ENCODE peak calls at places on chromosomes 7 and 10, in five cellular contexts. R, M, G, D and E are unnamed samples.

GRCh38 chr10:37856881-37857286 is 526 bp downstream of the ZNF248 start:
- DNase-seq in R (peak), M (no peak), G (no peak), D (no peak), E (no peak)

GRCh38 chr7:42409296-42409695 is 172.3 kb upstream of the GLI3 start:
- DNase-seq in R (no peak), M (no peak), G (no peak), D (no peak), E (no peak)

GRCh38 chr10:44747593-44748172 is 163.5 kb upstream of the TMEM72 start:
- DNase-seq in R (no peak), M (no peak), G (no peak), D (no peak), E (no peak)

GRCh38 chr7:106720641-106721040 is 59.7 kb upstream of the CCDC71L start:
- DNase-seq in R (no peak), M (no peak), G (no peak), D (no peak), E (no peak)

GRCh38 chr10:82377608-82378007 is 502.6 kb downstream of the NRG3 start:
- DNase-seq in R (no peak), M (no peak), G (no peak), D (no peak), E (no peak)

GRCh38 chr7:11753441-11753840 is 78.6 kb downstream of the THSD7A start:
- DNase-seq in R (no peak), M (no peak), G (no peak), D (no peak), E (no peak)

GRCh38 chr10:53403688-53404087 is 631.1 kb upstream of the MBL2 start:
- DNase-seq in R (no peak), M (no peak), G (no peak), D (no peak), E (no peak)

GRCh38 chr7:152907042-152907761 is 147.7 kb downstream of the ACTR3B start:
- DNase-seq in R (no peak), M (no peak), G (no peak), D (no peak), E (no peak)

GRCh38 chr7:44764665-44765578 is 16.3 kb downstream of the ZMIZ2 start:
- DNase-seq in R (no peak), M (no peak), G (no peak), D (no peak), E (no peak)

GRCh38 chr10:96225119-96225518 is 46.2 kb downstream of the BLNK start:
- DNase-seq in R (no peak), M (no peak), G (no peak), D (no peak), E (no peak)

GRCh38 chr7:94655562-94655883 is 410 bp downstream of the SGCE start:
- DNase-seq in R (no peak), M (no peak), G (no peak), D (no peak), E (no peak)

GRCh38 chr10:93436577-93436976 is 45.6 kb downstream of the MYOF start:
- DNase-seq in R (no peak), M (no peak), G (no peak), D (no peak), E (no peak)

GRCh38 chr7:116683786-116684185 is 11.8 kb downstream of the MET start:
- DNase-seq in R (no peak), M (no peak), G (peak), D (no peak), E (no peak)

GRCh38 chr10:84825330-84825729 is 496.9 kb downstream of the CCSER2 start:
- DNase-seq in R (no peak), M (no peak), G (no peak), D (no peak), E (no peak)

GRCh38 chr7:82382276-82382675 is 61.3 kb downstream of the CACNA2D1 start:
- DNase-seq in R (no peak), M (peak), G (no peak), D (no peak), E (no peak)

GRCh38 chr7:82234457-82235049 is 209.0 kb downstream of the CACNA2D1 start:
- DNase-seq in R (no peak), M (no peak), G (no peak), D (peak), E (peak)

GRCh38 chr10:60706146-60706545 is 72.1 kb upstream of the CDK1 start:
- DNase-seq in R (no peak), M (no peak), G (no peak), D (peak), E (no peak)

GRCh38 chr10:104735036-104735435 is 93.9 kb downstream of the SORCS3 start:
- DNase-seq in R (no peak), M (peak), G (no peak), D (no peak), E (no peak)

GRCh38 chr10:99527526-99528255 is 5.1 kb upstream of the NKX2-3 start:
- DNase-seq in R (no peak), M (no peak), G (no peak), D (no peak), E (no peak)

GRCh38 chr7:956031-956430 is 1.6 kb upstream of the ADAP1 start:
- DNase-seq in R (no peak), M (no peak), G (no peak), D (no peak), E (no peak)

GRCh38 chr7:15011289-15011688 is 108.7 kb upstream of the DGKB start:
- DNase-seq in R (no peak), M (peak), G (no peak), D (no peak), E (no peak)

GRCh38 chr7:151243045-151243349 is 5.5 kb downstream of the SMARCD3 start:
- DNase-seq in R (no peak), M (no peak), G (no peak), D (no peak), E (no peak)

GRCh38 chr10:114110174-114110972 is 63.6 kb downstream of the CCDC186 start:
- DNase-seq in R (no peak), M (no peak), G (no peak), D (no peak), E (no peak)

GRCh38 chr10:118291122-118291521 is 51.0 kb downstream of the FAM204A start:
- DNase-seq in R (no peak), M (no peak), G (no peak), D (no peak), E (no peak)

GRCh38 chr7:51325231-51325630 is 8.6 kb upstream of the COBL start:
- DNase-seq in R (peak), M (no peak), G (no peak), D (no peak), E (no peak)

GRCh38 chr10:60032723-60033122 is 126.4 kb upstream of the CCDC6 start:
- DNase-seq in R (peak), M (no peak), G (peak), D (peak), E (peak)

GRCh38 chr10:99870051-99870730 is 87.8 kb downstream of the ABCC2 start:
- DNase-seq in R (no peak), M (no peak), G (no peak), D (no peak), E (no peak)

GRCh38 chr7:121020652-121021051 is 32.1 kb downstream of the CPED1 start:
- DNase-seq in R (no peak), M (no peak), G (no peak), D (no peak), E (no peak)

GRCh38 chr7:922334-923107 is 32.0 kb downstream of the ADAP1 start:
- DNase-seq in R (no peak), M (no peak), G (no peak), D (no peak), E (no peak)

GRCh38 chr10:103618575-103619423 is 125.3 kb downstream of the NEURL1 start:
- DNase-seq in R (peak), M (no peak), G (no peak), D (no peak), E (no peak)

GRCh38 chr10:80489371-80490112 is 35.4 kb downstream of the TSPAN14 start:
- DNase-seq in R (no peak), M (no peak), G (no peak), D (no peak), E (no peak)

GRCh38 chr10:69847883-69848282 is 46.2 kb downstream of the COL13A1 start:
- DNase-seq in R (no peak), M (no peak), G (no peak), D (no peak), E (no peak)

GRCh38 chr10:44968887-44969400 is 9.3 kb downstream of the RASSF4 start:
- DNase-seq in R (no peak), M (no peak), G (no peak), D (no peak), E (no peak)

GRCh38 chr10:24821986-24822385 is 98.3 kb upstream of the ARHGAP21 start:
- DNase-seq in R (no peak), M (no peak), G (no peak), D (peak), E (peak)

GRCh38 chr7:130961128-130961601 is 227.2 kb upstream of the KLF14 start:
- DNase-seq in R (no peak), M (no peak), G (peak), D (no peak), E (peak)

GRCh38 chr10:86221442-86222335 is 144.9 kb downstream of the GRID1 start:
- DNase-seq in R (no peak), M (no peak), G (no peak), D (no peak), E (no peak)

GRCh38 chr10:7541137-7542087 is 125.4 kb downstream of the ITIH5 start:
- DNase-seq in R (no peak), M (peak), G (no peak), D (peak), E (no peak)

GRCh38 chr10:86944031-86944419 is 13.4 kb downstream of the MMRN2 start:
- DNase-seq in R (no peak), M (no peak), G (no peak), D (no peak), E (no peak)

GRCh38 chr10:118106426-118106825 is 59.7 kb upstream of the RAB11FIP2 start:
- DNase-seq in R (peak), M (peak), G (no peak), D (peak), E (peak)

GRCh38 chr7:115052706-115053105 is 130.8 kb downstream of the MDFIC start:
- DNase-seq in R (no peak), M (no peak), G (no peak), D (no peak), E (no peak)

DNA sequence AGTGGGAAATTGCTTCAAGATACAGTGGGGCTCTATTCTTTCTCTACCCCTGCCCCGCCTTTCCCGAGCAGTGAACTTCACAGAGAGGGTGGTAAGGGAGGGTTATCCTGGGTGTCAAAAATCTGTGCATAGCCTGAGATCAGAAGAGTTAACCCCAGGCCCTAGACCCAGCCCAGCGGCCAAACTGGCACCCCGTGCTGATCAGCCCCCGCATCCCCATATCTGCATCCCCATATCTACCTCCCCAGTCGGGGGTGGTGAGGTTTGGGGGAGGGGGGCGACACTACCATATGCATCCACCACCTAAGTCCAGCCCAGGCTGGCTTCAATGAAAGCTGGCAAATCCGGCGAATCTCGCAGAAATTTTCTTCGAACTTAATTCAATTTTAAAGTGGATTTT is 7.0 kb upstream of the DLX6 start:
- DNase-seq in R (no peak), M (no peak), G (no peak), D (no peak), E (no peak)
- TF ChIP-seq EZH2 in R (no peak), M (no peak), G (no peak), D (no peak), E (no peak)

GRCh38 chr10:101569838-101570763 is 18.0 kb downstream of the POLL start:
- DNase-seq in R (peak), M (no peak), G (peak), D (peak), E (peak)
- TF ChIP-seq YY1 in R (no peak), M (no peak), G (peak), D (no peak), E (no peak)

GRCh38 chr7:74420006-74420405 is 33.7 kb upstream of the GTF2IRD1 start:
- DNase-seq in R (no peak), M (no peak), G (no peak), D (no peak), E (no peak)
- TF ChIP-seq CEBPB in R (no peak), M (no peak), G (no peak), D (no peak), E (no peak)

DNA sequence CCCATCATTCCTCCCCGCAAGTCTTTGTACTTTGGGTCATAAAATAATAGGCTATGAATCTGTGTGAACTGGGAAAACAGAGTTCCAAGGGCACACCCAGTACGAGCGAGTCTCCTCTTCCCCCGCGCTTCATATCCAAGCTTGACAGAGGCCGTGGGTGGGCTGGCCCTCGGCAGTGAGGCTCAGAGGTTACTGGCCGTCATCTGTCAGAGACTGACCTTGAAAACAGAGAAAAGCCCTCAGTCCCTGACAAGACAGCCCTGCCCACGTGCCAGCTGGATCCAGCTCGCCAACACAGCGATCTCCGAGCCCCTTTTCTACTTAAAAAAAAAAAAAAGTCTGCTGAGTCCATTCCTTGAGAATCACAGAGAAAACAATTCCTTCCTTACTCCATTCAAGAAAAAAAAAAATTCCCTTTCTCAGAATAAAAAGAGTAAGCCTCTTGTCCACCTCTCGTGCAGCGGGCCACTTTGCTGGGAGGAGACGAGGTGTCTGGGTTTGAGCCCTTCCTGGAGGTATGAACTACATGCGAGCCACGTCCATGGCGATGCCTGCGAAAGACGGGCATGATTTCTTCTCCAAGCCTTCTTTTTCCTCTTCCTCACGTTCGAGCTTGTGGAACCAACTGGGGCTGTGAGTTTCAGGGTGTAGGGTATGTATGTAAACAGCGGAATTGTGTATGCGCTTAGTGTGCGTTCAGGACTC is 755 bp upstream of the BICC1 start:
- DNase-seq in R (no peak), M (no peak), G (no peak), D (peak), E (no peak)
- TF ChIP-seq EZH2 in R (no peak), M (no peak), G (no peak), D (no peak), E (no peak)